ENCODE peak calls at places on chromosomes 7 and 10, in eight cellular contexts. One of them, this sample, is unnamed.

GRCh38 chr10:88205842-88206446 is 342.5 kb downstream of the PTEN start:
- DNase-seq in HT1080: no peak
- DNase-seq in HepG2: no peak
- DNase-seq in NCI-H524: no peak
- DNase-seq in fibroblast of lung: no peak
- DNase-seq in KG1: no peak
- DNase-seq in GM13977: no peak
- DNase-seq in nephron progenitor cell: no peak
- DNase-seq in this sample: no peak

GRCh38 chr10:31142026-31142425 is 110.4 kb upstream of the ZNF438 start:
- DNase-seq in HT1080: peak; percentile 59
- DNase-seq in HepG2: no peak
- DNase-seq in NCI-H524: peak; percentile 27
- DNase-seq in fibroblast of lung: peak; percentile 90
- DNase-seq in KG1: no peak
- DNase-seq in GM13977: no peak
- DNase-seq in nephron progenitor cell: no peak
- DNase-seq in this sample: peak; percentile 90

GRCh38 chr7:475951-476441 is 43.6 kb downstream of the PDGFA start:
- DNase-seq in HT1080: no peak
- DNase-seq in HepG2: no peak
- DNase-seq in NCI-H524: no peak
- DNase-seq in fibroblast of lung: no peak
- DNase-seq in KG1: no peak
- DNase-seq in GM13977: no peak
- DNase-seq in nephron progenitor cell: no peak
- DNase-seq in this sample: no peak

GRCh38 chr7:29337628-29338116 is 143.1 kb downstream of the CHN2 start:
- DNase-seq in HT1080: no peak
- DNase-seq in HepG2: no peak
- DNase-seq in NCI-H524: no peak
- DNase-seq in fibroblast of lung: no peak
- DNase-seq in KG1: no peak
- DNase-seq in GM13977: no peak
- DNase-seq in nephron progenitor cell: no peak
- DNase-seq in this sample: no peak

GRCh38 chr10:48684792-48685651 is at the start of gene WDFY4:
- DNase-seq in HT1080: no peak
- DNase-seq in HepG2: no peak
- DNase-seq in NCI-H524: no peak
- DNase-seq in fibroblast of lung: no peak
- DNase-seq in KG1: peak; percentile 83
- DNase-seq in GM13977: peak; percentile 74
- DNase-seq in nephron progenitor cell: no peak
- DNase-seq in this sample: no peak

GRCh38 chr7:2445898-2446555 is 30.2 kb downstream of the GRIFIN start:
- DNase-seq in HT1080: no peak
- DNase-seq in HepG2: no peak
- DNase-seq in NCI-H524: no peak
- DNase-seq in fibroblast of lung: no peak
- DNase-seq in KG1: no peak
- DNase-seq in GM13977: no peak
- DNase-seq in nephron progenitor cell: no peak
- DNase-seq in this sample: no peak

GRCh38 chr10:32981760-32982159 is 23.7 kb upstream of the ITGB1 start:
- DNase-seq in HT1080: peak; percentile 63
- DNase-seq in HepG2: no peak
- DNase-seq in NCI-H524: no peak
- DNase-seq in fibroblast of lung: peak; percentile 73
- DNase-seq in KG1: no peak
- DNase-seq in GM13977: no peak
- DNase-seq in nephron progenitor cell: peak; percentile 45
- DNase-seq in this sample: peak; percentile 65

GRCh38 chr10:30502266-30503058 is 68.5 kb downstream of the MAP3K8 start:
- DNase-seq in HT1080: peak; percentile 12
- DNase-seq in HepG2: no peak
- DNase-seq in NCI-H524: no peak
- DNase-seq in fibroblast of lung: peak; percentile 47
- DNase-seq in KG1: peak; percentile 28
- DNase-seq in GM13977: peak; percentile 42
- DNase-seq in nephron progenitor cell: no peak
- DNase-seq in this sample: peak; percentile 50

GRCh38 chr7:31648288-31648687 is 38.7 kb upstream of the PPP1R17 start:
- DNase-seq in HT1080: no peak
- DNase-seq in HepG2: peak; percentile 2
- DNase-seq in NCI-H524: peak; percentile 23
- DNase-seq in fibroblast of lung: no peak
- DNase-seq in KG1: no peak
- DNase-seq in GM13977: no peak
- DNase-seq in nephron progenitor cell: no peak
- DNase-seq in this sample: no peak

GRCh38 chr10:109968954-109969644 is 38.7 kb upstream of the ADD3 start:
- DNase-seq in HT1080: no peak
- DNase-seq in HepG2: no peak
- DNase-seq in NCI-H524: peak; percentile 44
- DNase-seq in fibroblast of lung: no peak
- DNase-seq in KG1: no peak
- DNase-seq in GM13977: no peak
- DNase-seq in nephron progenitor cell: no peak
- DNase-seq in this sample: no peak

GRCh38 chr7:7808156-7808555 is 89.7 kb upstream of the RPA3 start:
- DNase-seq in HT1080: no peak
- DNase-seq in HepG2: no peak
- DNase-seq in NCI-H524: peak; percentile 35
- DNase-seq in fibroblast of lung: peak; percentile 86
- DNase-seq in KG1: no peak
- DNase-seq in GM13977: no peak
- DNase-seq in nephron progenitor cell: no peak
- DNase-seq in this sample: peak; percentile 83

GRCh38 chr10:47049056-47049851 is 138.0 kb downstream of the PTPN20 start:
- DNase-seq in HT1080: no peak
- DNase-seq in HepG2: no peak
- DNase-seq in NCI-H524: no peak
- DNase-seq in fibroblast of lung: no peak
- DNase-seq in KG1: no peak
- DNase-seq in GM13977: no peak
- DNase-seq in nephron progenitor cell: no peak
- DNase-seq in this sample: no peak

GRCh38 chr7:103944230-103944900 is 45.1 kb downstream of the RELN start:
- DNase-seq in HT1080: no peak
- DNase-seq in HepG2: no peak
- DNase-seq in NCI-H524: no peak
- DNase-seq in fibroblast of lung: peak; percentile 1
- DNase-seq in KG1: no peak
- DNase-seq in GM13977: no peak
- DNase-seq in nephron progenitor cell: no peak
- DNase-seq in this sample: no peak

This sample was measured in ELR.